ENCODE peak calls at places on chromosomes 5 and 9, in five cellular contexts. U is IMR-90, W is neuronal stem cell, J is H1, A is mesenchymal stem cell. S is an unnamed sample.

GRCh38 chr5:116574682-116575634 is at the start of gene SEMA6A:
- DNase-seq in U (peak), W (peak), J (peak), A (peak), S (peak)

GRCh38 chr5:39092581-39093350 is 18.6 kb upstream of the RICTOR start:
- DNase-seq in U (peak), W (no peak), J (no peak), A (peak), S (no peak)

GRCh38 chr5:91160751-91161285 is 222.3 kb downstream of the ARRDC3 start:
- DNase-seq in U (peak), W (no peak), J (no peak), A (peak), S (no peak)

GRCh38 chr9:131728961-131729360 is 10.9 kb downstream of the RAPGEF1 start:
- DNase-seq in U (no peak), W (no peak), J (no peak), A (no peak), S (no peak)

GRCh38 chr9:114302727-114303126 is 20.2 kb upstream of the ORM1 start:
- DNase-seq in U (no peak), W (no peak), J (peak), A (no peak), S (no peak)

GRCh38 chr5:68012429-68012828 is 203.1 kb upstream of the PIK3R1 start:
- DNase-seq in U (peak), W (no peak), J (no peak), A (peak), S (no peak)

GRCh38 chr5:176536902-176537607 is at the start of gene RNF44:
- DNase-seq in U (peak), W (peak), J (peak), A (peak), S (peak)

GRCh38 chr9:104780796-104781395 is 17.0 kb downstream of the NIPSNAP3B start:
- DNase-seq in U (peak), W (no peak), J (no peak), A (peak), S (no peak)

GRCh38 chr5:142059304-142059940 is 46.6 kb upstream of the GNPDA1 start:
- DNase-seq in U (no peak), W (no peak), J (no peak), A (no peak), S (peak)

GRCh38 chr9:104863180-104863883 is 64.6 kb downstream of the ABCA1 start:
- DNase-seq in U (peak), W (peak), J (no peak), A (peak), S (peak)

GRCh38 chr5:141521244-141521781 is 32.4 kb downstream of the PCDHGC5 start:
- DNase-seq in U (peak), W (peak), J (no peak), A (peak), S (no peak)

GRCh38 chr9:137294684-137295312 is 7.3 kb downstream of the NRARP start:
- DNase-seq in U (peak), W (no peak), J (no peak), A (peak), S (peak)

GRCh38 chr9:105656131-105656921 is 5.9 kb upstream of the TAL2 start:
- DNase-seq in U (no peak), W (no peak), J (peak), A (no peak), S (peak)

GRCh38 chr5:72226950-72227349 is 93.1 kb downstream of the MRPS27 start:
- DNase-seq in U (no peak), W (no peak), J (no peak), A (no peak), S (no peak)

GRCh38 chr5:174231961-174232487 is 186.5 kb downstream of the NSG2 start:
- DNase-seq in U (no peak), W (no peak), J (no peak), A (no peak), S (no peak)

GRCh38 chr9:36325081-36325828 is 67.0 kb upstream of the GNE start:
- DNase-seq in U (no peak), W (no peak), J (no peak), A (no peak), S (no peak)

GRCh38 chr5:20041326-20041977 is 53.5 kb upstream of the CDH18 start:
- DNase-seq in U (no peak), W (no peak), J (no peak), A (no peak), S (no peak)

GRCh38 chr9:125683486-125683885 is 23.5 kb downstream of the MAPKAP1 start:
- DNase-seq in U (peak), W (no peak), J (no peak), A (no peak), S (no peak)

GRCh38 chr9:127878001-127878651 is 651 bp upstream of the AK1 start:
- DNase-seq in U (no peak), W (peak), J (peak), A (no peak), S (no peak)

GRCh38 chr5:68041293-68041692 is 174.3 kb upstream of the PIK3R1 start:
- DNase-seq in U (no peak), W (no peak), J (no peak), A (no peak), S (no peak)

GRCh38 chr5:55645304-55645703 is 66.8 kb downstream of the SLC38A9 start:
- DNase-seq in U (peak), W (no peak), J (no peak), A (peak), S (no peak)

GRCh38 chr9:117718085-117718484 is 13.9 kb downstream of the TLR4 start:
- DNase-seq in U (no peak), W (no peak), J (no peak), A (peak), S (no peak)

GRCh38 chr9:106875548-106875947 is 12.6 kb downstream of the ZNF462 start:
- DNase-seq in U (no peak), W (no peak), J (no peak), A (no peak), S (no peak)

GRCh38 chr5:150541895-150542294 is 34.0 kb downstream of the NDST1 start:
- DNase-seq in U (no peak), W (no peak), J (no peak), A (peak), S (no peak)

GRCh38 chr5:68405784-68406183 is 190.2 kb downstream of the PIK3R1 start:
- DNase-seq in U (no peak), W (no peak), J (no peak), A (no peak), S (no peak)

GRCh38 chr5:151739939-151740335 is 18.5 kb downstream of the ATOX1 start:
- DNase-seq in U (peak), W (no peak), J (no peak), A (peak), S (no peak)

GRCh38 chr9:21967707-21968106 is 26.5 kb downstream of the CDKN2A start:
- DNase-seq in U (no peak), W (no peak), J (no peak), A (no peak), S (no peak)

GRCh38 chr9:136527721-136528710 is 17.8 kb downstream of the NOTCH1 start:
- DNase-seq in U (no peak), W (no peak), J (no peak), A (peak), S (no peak)

GRCh38 chr9:123394291-123395235 is 38.6 kb downstream of the CRB2 start:
- DNase-seq in U (no peak), W (no peak), J (no peak), A (no peak), S (no peak)

GRCh38 chr5:34717426-34718327 is 61.5 kb downstream of the RAI14 start:
- DNase-seq in U (peak), W (peak), J (peak), A (peak), S (peak)

DNA sequence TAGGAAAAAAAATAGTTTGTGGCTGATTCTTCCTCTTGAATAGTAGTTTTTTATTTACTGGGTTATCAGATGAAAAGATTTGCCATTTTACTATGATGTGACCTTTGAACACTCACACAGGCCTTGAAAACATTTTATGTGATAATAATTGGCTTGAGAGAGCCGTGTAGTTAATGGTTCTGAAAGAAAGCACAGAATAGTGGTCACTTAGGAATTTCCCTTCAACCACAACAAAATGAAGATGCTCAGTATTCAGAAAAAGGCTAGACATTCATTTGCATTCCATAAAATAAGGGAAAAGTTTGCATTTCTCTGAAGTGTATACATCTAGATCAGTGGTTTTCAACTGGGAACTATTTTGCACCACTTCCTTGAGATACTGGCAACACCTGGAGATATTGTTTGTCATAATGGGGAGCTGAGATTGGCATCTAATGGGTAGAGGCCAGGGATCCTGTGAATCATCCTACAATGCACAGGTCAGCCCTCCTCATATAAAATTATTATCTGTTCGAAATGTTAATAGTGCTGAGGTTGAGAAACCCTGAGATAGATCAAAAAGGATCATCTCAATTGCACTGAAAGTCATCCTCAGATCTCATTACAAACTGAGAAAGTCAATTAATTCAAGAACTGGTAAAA is 446.4 kb upstream of the CCNG1 start:
- DNase-seq in U (no peak), W (no peak), J (no peak), A (no peak), S (no peak)
- H3K18ac ChIP-seq in U (no peak), W (no peak), J (no peak), A (no peak), S (no peak)

DNA sequence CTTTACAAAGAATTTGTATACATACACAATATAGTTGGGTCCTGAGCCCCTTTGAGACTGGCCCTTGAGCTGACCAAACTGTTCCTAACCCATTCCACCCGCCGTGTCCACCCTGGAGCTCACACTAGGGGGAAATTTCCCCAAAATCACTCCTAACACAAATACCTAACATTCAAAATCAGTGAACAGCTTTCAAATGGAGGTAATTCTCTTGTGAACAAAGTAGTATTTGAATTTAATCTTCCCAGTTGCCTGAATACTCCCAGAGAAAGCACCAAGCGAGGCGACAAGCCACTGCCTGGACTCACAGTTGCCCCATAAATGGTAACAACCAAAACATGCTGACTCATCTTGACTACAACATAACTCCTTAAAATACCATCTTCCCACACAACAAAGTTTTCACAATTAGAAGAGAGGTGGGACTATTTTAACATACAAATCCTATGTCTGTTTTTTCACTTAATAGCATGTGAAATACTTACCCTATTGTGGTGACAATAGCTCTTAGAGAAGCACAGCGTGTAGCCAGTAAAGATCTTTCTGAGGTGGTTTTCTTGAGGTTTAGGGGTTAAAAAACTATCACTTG is 31.7 kb upstream of the SCAMP1 start:
- DNase-seq in U (peak), W (no peak), J (no peak), A (peak), S (no peak)
- H2BK15ac ChIP-seq in U (no peak), W (no peak), J (no peak), A (no peak), S (no peak)

GRCh38 chr5:28914302-28914701 is 1875.9 kb upstream of the CDH9 start:
- DNase-seq in U (no peak), W (no peak), J (no peak), A (no peak), S (no peak)
- H3K14ac ChIP-seq in U (no peak), W (no peak), J (no peak), A (no peak), S (no peak)

GRCh38 chr5:108727154-108727638 is 20.5 kb upstream of the FER start:
- DNase-seq in U (peak), W (no peak), J (peak), A (no peak), S (no peak)

GRCh38 chr5:108729306-108729645 is 18.4 kb upstream of the FER start:
- DNase-seq in U (no peak), W (no peak), J (no peak), A (no peak), S (no peak)

GRCh38 chr5:108726446-108727091 is 21.1 kb upstream of the FER start:
- DNase-seq in U (peak), W (no peak), J (no peak), A (no peak), S (no peak)

GRCh38 chr5:108728566-108729305 is 19.0 kb upstream of the FER start:
- DNase-seq in U (no peak), W (no peak), J (no peak), A (no peak), S (no peak)

DNA sequence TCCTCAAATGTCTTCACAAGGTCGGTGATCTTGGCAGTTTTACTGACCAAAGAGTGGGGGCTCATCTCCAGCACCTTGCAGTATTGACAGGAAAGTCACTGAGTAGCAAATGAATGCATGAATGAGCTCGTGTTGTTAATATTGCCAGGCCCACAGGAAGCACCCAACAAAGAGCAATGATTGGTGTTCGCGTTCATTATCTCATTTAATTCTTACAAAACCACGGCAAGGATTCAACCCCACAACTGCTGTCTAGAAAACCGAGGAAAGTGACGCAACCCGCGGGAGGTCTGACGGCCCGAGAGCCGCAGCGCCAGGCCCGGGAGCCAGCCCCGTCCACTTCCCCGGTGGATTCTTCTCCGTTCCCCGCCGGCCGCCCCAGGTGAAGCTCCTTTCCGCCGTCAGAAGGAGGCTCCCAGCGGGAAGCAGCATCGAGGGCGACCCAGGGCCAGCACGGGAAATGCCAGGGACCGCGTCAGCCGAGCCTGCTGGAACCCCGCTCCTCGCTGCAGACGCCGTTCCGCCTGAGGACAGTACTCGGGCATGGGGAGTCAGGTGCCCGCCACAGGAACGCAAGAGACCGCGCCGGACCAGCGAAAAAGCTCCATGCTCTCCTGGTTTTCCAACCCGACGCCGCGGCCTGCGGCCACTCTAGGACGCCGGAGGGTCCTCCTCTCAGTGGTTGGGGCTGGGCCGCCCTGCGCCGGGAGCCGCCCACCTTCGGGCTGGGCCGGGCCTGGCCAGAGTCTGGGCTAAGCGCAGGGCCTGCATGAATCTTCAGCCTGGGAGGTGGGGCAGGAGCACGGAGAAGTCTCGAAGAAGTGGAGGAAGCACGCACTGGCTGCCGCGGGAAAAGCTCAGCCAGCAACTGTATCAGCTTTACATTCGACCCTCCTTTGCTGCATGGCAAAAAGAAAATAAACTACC is 19.8 kb upstream of the FER start:
- DNase-seq in U (peak), W (peak), J (peak), A (peak), S (peak)
- H3K18ac ChIP-seq in U (peak), W (peak), J (peak), A (peak), S (peak)

DNA sequence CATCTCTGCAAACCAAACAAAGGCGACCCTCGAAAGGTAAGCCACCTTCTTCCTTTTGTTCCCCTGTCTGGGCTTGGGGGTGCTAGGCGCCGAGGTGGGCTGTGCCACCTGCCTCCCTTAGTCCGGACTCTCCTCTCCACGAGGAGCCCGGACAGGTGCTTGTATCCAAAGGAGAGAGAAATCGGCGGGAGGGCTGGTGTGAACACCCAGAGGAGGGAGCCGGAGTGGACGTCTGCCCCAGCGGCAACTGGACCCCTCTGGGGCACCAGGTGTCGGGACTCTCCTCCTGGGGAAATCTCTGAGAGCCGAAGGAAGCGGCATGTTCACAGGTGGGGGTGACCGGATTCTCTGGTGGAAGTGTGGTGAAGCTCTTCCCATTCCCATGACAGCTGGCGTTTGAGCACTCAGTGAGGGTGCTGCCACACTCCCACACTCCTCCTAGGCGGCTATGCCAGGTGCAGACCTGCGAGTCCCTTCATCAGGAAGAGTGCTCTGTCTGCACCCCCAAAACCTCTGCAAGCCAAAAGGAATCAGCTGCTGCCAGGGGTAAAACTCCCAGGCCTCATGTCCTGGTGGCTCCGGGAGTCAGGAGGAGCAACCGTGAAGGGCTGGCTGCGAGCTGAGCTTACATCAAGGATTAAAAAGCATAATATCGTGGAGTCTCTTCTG is 912 bp downstream of the KCNIP1 start:
- DNase-seq in U (no peak), W (no peak), J (no peak), A (no peak), S (no peak)
- H2BK15ac ChIP-seq in U (no peak), W (peak), J (no peak), A (no peak), S (no peak)

DNA sequence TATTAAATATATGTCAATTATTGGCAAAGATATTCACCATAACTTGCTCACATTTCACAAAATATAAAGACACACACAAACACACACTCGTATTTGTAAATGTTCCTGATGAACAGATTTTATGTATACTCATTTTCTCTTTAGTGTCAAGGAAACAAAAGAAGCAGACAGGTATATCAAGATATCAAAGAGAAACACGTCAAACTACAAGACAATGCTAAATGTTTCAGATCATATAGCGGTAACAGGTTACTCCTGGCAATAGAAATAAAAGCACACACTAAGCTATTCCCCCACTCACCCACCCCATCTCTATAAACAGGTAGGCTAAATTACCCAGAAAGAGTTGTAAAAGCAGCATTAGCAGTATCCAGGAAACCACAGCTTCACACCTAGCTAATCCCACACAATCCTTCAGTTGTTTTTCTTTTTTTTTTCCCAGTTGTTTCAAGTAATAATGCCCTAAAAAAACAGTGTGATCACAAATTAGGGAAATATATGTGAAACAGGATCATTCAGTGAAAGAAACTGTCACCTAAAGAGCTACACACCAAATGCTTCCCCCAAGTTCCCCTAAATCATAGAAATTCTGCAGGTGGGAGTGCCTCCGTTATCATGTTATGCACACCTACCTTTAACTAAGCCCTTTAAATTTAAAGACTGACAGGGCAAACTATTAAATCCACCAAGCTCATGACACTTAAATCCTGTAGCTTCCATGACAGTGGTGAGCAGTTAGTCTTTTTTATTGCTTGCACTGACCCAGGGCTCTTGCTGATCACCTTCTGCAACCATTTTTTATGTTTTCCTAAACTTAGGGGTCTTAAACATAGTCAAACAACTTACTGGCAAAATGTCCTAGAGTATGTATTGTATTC is 283.6 kb downstream of the ADAMTS6 start:
- DNase-seq in U (no peak), W (no peak), J (no peak), A (no peak), S (no peak)
- H3K14ac ChIP-seq in U (peak), W (no peak), J (no peak), A (no peak), S (no peak)

GRCh38 chr9:33024126-33024965 is 727 bp upstream of the DNAJA1 start:
- DNase-seq in U (peak), W (no peak), J (no peak), A (no peak), S (no peak)
- H3K18ac ChIP-seq in U (peak), W (peak), J (peak), A (peak), S (peak)

GRCh38 chr9:95003694-95004451 is 277.4 kb downstream of the AOPEP start:
- DNase-seq in U (peak), W (no peak), J (no peak), A (peak), S (peak)
- H2BK15ac ChIP-seq in U (peak), W (peak), J (no peak), A (peak), S (no peak)

GRCh38 chr5:44871401-44871800 is 62.7 kb downstream of the MRPS30 start:
- DNase-seq in U (no peak), W (no peak), J (no peak), A (no peak), S (no peak)
- H3K14ac ChIP-seq in U (no peak), W (no peak), J (no peak), A (no peak), S (no peak)

GRCh38 chr5:14960120-14960462 is 88.5 kb upstream of the ANKH start:
- DNase-seq in U (no peak), W (no peak), J (no peak), A (no peak), S (no peak)
- H3K18ac ChIP-seq in U (no peak), W (no peak), J (no peak), A (no peak), S (no peak)